ENCODE peak calls at places on chromosomes 1 and 21, in eight cellular contexts. One of them, this sample, is unnamed.

GRCh38 chr1:150005606-150006005 is 4.9 kb downstream of the OTUD7B start:
- DNase-seq in GM13976: no peak
- DNase-seq in activated T-cell treated with anti-CD3 and anti-CD28 coated beads for 1 hour: no peak
- DNase-seq in T-cell: no peak
- DNase-seq in GM23338: no peak
- DNase-seq in glutamatergic neuron: no peak
- DNase-seq in colonic mucosa: no peak
- DNase-seq in GM13977: no peak
- DNase-seq in this sample: no peak

GRCh38 chr21:33135925-33136324 is 66.0 kb downstream of the OLIG1 start:
- DNase-seq in GM13976: no peak
- DNase-seq in GM23338: no peak
- DNase-seq in colonic mucosa: no peak
- DNase-seq in activated T-cell treated with anti-CD3 and anti-CD28 coated beads for 1 hour: no peak
- DNase-seq in GM13977: no peak
- DNase-seq in glutamatergic neuron: no peak
- DNase-seq in T-cell: no peak
- DNase-seq in this sample: no peak

GRCh38 chr1:173099166-173099565 is 48.4 kb upstream of the TNFSF18 start:
- DNase-seq in GM23338: no peak
- DNase-seq in activated T-cell treated with anti-CD3 and anti-CD28 coated beads for 1 hour: no peak
- DNase-seq in GM13976: no peak
- DNase-seq in GM13977: no peak
- DNase-seq in colonic mucosa: no peak
- DNase-seq in T-cell: no peak
- DNase-seq in glutamatergic neuron: no peak
- DNase-seq in this sample: no peak

GRCh38 chr1:169526998-169527397 is 41.3 kb upstream of the SLC19A2 start:
- DNase-seq in T-cell: no peak
- DNase-seq in GM13976: no peak
- DNase-seq in glutamatergic neuron: no peak
- DNase-seq in colonic mucosa: no peak
- DNase-seq in GM13977: no peak
- DNase-seq in GM23338: no peak
- DNase-seq in activated T-cell treated with anti-CD3 and anti-CD28 coated beads for 1 hour: no peak
- DNase-seq in this sample: no peak

GRCh38 chr21:29105218-29105617 is 25.2 kb upstream of the MAP3K7CL start:
- DNase-seq in glutamatergic neuron: no peak
- DNase-seq in activated T-cell treated with anti-CD3 and anti-CD28 coated beads for 1 hour: no peak
- DNase-seq in GM23338: no peak
- DNase-seq in GM13976: no peak
- DNase-seq in T-cell: no peak
- DNase-seq in GM13977: no peak
- DNase-seq in colonic mucosa: no peak
- DNase-seq in this sample: no peak

GRCh38 chr1:15966081-15966955 is 9.6 kb downstream of the ZBTB17 start:
- DNase-seq in colonic mucosa: no peak
- DNase-seq in GM13976: peak
- DNase-seq in GM13977: peak
- DNase-seq in activated T-cell treated with anti-CD3 and anti-CD28 coated beads for 1 hour: no peak
- DNase-seq in T-cell: peak
- DNase-seq in glutamatergic neuron: no peak
- DNase-seq in GM23338: no peak
- DNase-seq in this sample: no peak

GRCh38 chr21:43352568-43353281 is 74.2 kb downstream of the SIK1 start:
- DNase-seq in glutamatergic neuron: no peak
- DNase-seq in activated T-cell treated with anti-CD3 and anti-CD28 coated beads for 1 hour: no peak
- DNase-seq in GM13976: peak
- DNase-seq in T-cell: no peak
- DNase-seq in GM13977: peak
- DNase-seq in colonic mucosa: no peak
- DNase-seq in GM23338: no peak
- DNase-seq in this sample: peak

GRCh38 chr21:44391345-44392091 is 38.1 kb downstream of the TRPM2 start:
- DNase-seq in activated T-cell treated with anti-CD3 and anti-CD28 coated beads for 1 hour: no peak
- DNase-seq in colonic mucosa: peak
- DNase-seq in GM13977: peak
- DNase-seq in GM23338: no peak
- DNase-seq in glutamatergic neuron: no peak
- DNase-seq in T-cell: no peak
- DNase-seq in GM13976: peak
- DNase-seq in this sample: no peak

GRCh38 chr1:208988811-208989222 is 594.7 kb upstream of the CAMK1G start:
- DNase-seq in colonic mucosa: peak
- DNase-seq in GM23338: no peak
- DNase-seq in GM13976: peak
- DNase-seq in GM13977: peak
- DNase-seq in activated T-cell treated with anti-CD3 and anti-CD28 coated beads for 1 hour: peak
- DNase-seq in T-cell: no peak
- DNase-seq in glutamatergic neuron: no peak
- DNase-seq in this sample: peak